ENCODE peak calls at places on chromosomes 16 and 17, in nine cellular contexts. Y is lung microvascular endothelial cell; S is GM13976; U is GM03348; D is NCI-H2081; V is activated CD8-positive, alpha-beta T cell treated with anti-CD3 and anti-CD28 coated beads for 36 hours; T is trophoblast cell; R is prostate gland; F is left colon. Z is an unnamed sample.

GRCh38 chr17:73798111-73798748 is 154.0 kb upstream of the SDK2 start:
- DNase-seq in T (no peak), F (no peak), Y (peak; percentile 10), U (peak; percentile 50), S (no peak), D (no peak), R (no peak), V (no peak), Z (no peak)

GRCh38 chr16:30186782-30187555 is 3.6 kb downstream of the CORO1A start:
- DNase-seq in R (peak; percentile 44), D (no peak), F (peak; percentile 93), Y (peak; percentile 70), S (peak; percentile 66), T (peak; percentile 48), V (peak; percentile 95), U (peak; percentile 46), Z (no peak)

GRCh38 chr17:75776399-75777242 is 8.0 kb upstream of the UNK start:
- DNase-seq in V (peak; percentile 47), Y (no peak), F (peak; percentile 20), D (no peak), R (no peak), S (no peak), T (peak; percentile 38), U (no peak), Z (peak; percentile 47)

GRCh38 chr16:386641-387156 is 4.9 kb upstream of the PGAP6 start:
- DNase-seq in D (no peak), S (no peak), Y (no peak), V (no peak), R (no peak), F (no peak), U (no peak), T (peak; percentile 41), Z (no peak)

GRCh38 chr17:30922235-30922993 is 669 bp downstream of the ADAP2 start:
- DNase-seq in V (peak; percentile 7), S (peak; percentile 64), F (peak; percentile 34), T (no peak), Y (no peak), D (no peak), U (peak; percentile 53), R (no peak), Z (no peak)

GRCh38 chr17:75777243-75777922 is 7.2 kb upstream of the UNK start:
- DNase-seq in Y (no peak), F (no peak), S (no peak), T (no peak), D (no peak), V (no peak), U (no peak), R (no peak), Z (no peak)

GRCh38 chr17:77644181-77644972 is 314.1 kb upstream of the TNRC6C start:
- DNase-seq in U (no peak), V (no peak), F (no peak), D (no peak), R (no peak), Y (no peak), S (no peak), T (no peak), Z (peak; percentile 52)

GRCh38 chr16:11181889-11182279 is 74.1 kb downstream of the SOCS1 start:
- DNase-seq in R (no peak), S (no peak), V (peak; percentile 59), T (no peak), Y (no peak), D (no peak), F (no peak), U (no peak), Z (no peak)

GRCh38 chr17:71441098-71441497 is 679.7 kb upstream of the SOX9 start:
- DNase-seq in V (no peak), Y (no peak), R (peak; percentile 8), S (no peak), F (no peak), U (peak; percentile 49), T (no peak), D (no peak), Z (no peak)

GRCh38 chr17:61862105-61862574 is 1.2 kb downstream of the BRIP1 start:
- DNase-seq in F (no peak), U (no peak), R (no peak), D (no peak), T (no peak), S (no peak), V (no peak), Y (no peak), Z (peak; percentile 11)

GRCh38 chr17:32126746-32127145 is 15.6 kb upstream of the RHOT1 start:
- DNase-seq in R (no peak), S (no peak), Y (no peak), U (no peak), V (no peak), F (no peak), T (no peak), D (no peak), Z (no peak)

GRCh38 chr17:3911271-3912053 is 4.8 kb downstream of the P2RX1 start:
- DNase-seq in S (peak; percentile 89), F (peak; percentile 50), D (no peak), T (no peak), R (no peak), Y (no peak), V (peak; percentile 95), U (no peak), Z (peak; percentile 88)

GRCh38 chr16:82987767-82988166 is 361.0 kb downstream of the CDH13 start:
- DNase-seq in V (no peak), U (peak; percentile 15), F (no peak), D (no peak), T (no peak), R (no peak), S (no peak), Y (peak; percentile 44), Z (no peak)

GRCh38 chr17:49016775-49017463 is 19.7 kb downstream of the IGF2BP1 start:
- DNase-seq in F (peak; percentile 63), T (no peak), Y (peak; percentile 54), V (no peak), D (peak; percentile 26), S (no peak), U (peak; percentile 84), R (peak; percentile 21), Z (peak; percentile 5)

GRCh38 chr17:76104896-76105231 is 1.3 kb upstream of the EXOC7 start:
- DNase-seq in U (no peak), R (no peak), V (no peak), S (no peak), D (no peak), T (no peak), F (no peak), Y (no peak), Z (no peak)

GRCh38 chr17:673200-673681 is 41.4 kb downstream of the VPS53 start:
- DNase-seq in U (no peak), Y (no peak), S (no peak), D (no peak), T (no peak), R (no peak), V (no peak), F (no peak), Z (no peak)

GRCh38 chr16:49048557-49048956 is 233.1 kb downstream of the CBLN1 start:
- DNase-seq in T (no peak), R (no peak), V (no peak), D (no peak), F (no peak), Y (peak; percentile 41), U (no peak), S (no peak), Z (no peak)

GRCh38 chr16:61261315-61261714 is 774.9 kb downstream of the CDH8 start:
- DNase-seq in T (no peak), S (no peak), F (no peak), V (no peak), R (no peak), D (no peak), Y (no peak), U (no peak), Z (no peak)

GRCh38 chr17:58281511-58282011 is 826 bp upstream of the MPO start:
- DNase-seq in D (no peak), Y (no peak), F (no peak), U (peak; percentile 6), T (peak; percentile 19), R (no peak), V (no peak), S (no peak), Z (peak; percentile 79)

GRCh38 chr17:56598471-56598870 is 5.0 kb downstream of the NOG start:
- DNase-seq in T (no peak), U (peak; percentile 50), D (no peak), F (no peak), S (no peak), Y (no peak), V (no peak), R (no peak), Z (no peak)

GRCh38 chr17:79874329-79874981 is 35.2 kb upstream of the CBX4 start:
- DNase-seq in Y (peak; percentile 46), T (no peak), F (no peak), S (peak; percentile 73), D (peak; percentile 9), U (peak; percentile 45), V (peak; percentile 54), R (no peak), Z (peak; percentile 28)

GRCh38 chr16:25109643-25110042 is 1.9 kb upstream of the LCMT1 start:
- DNase-seq in D (no peak), S (no peak), F (peak; percentile 66), Y (peak; percentile 89), V (no peak), R (no peak), T (peak; percentile 60), U (peak; percentile 78), Z (no peak)

GRCh38 chr16:67860589-67861398 is 12.1 kb upstream of the EDC4 start:
- DNase-seq in F (no peak), Y (no peak), R (no peak), U (peak; percentile 64), D (no peak), S (no peak), V (no peak), T (peak; percentile 58), Z (no peak)

GRCh38 chr16:2822158-2822495 is 5.1 kb downstream of the PRSS21 start:
- DNase-seq in Y (no peak), D (no peak), R (no peak), F (no peak), S (no peak), V (no peak), T (no peak), U (no peak), Z (no peak)

GRCh38 chr17:7633093-7633492 is 3.2 kb downstream of the SHBG start:
- DNase-seq in U (no peak), F (no peak), D (no peak), S (no peak), Y (no peak), V (no peak), T (no peak), R (no peak), Z (no peak)

GRCh38 chr17:52148969-52149351 is 9.6 kb downstream of the CA10 start:
- DNase-seq in U (no peak), F (no peak), Y (peak; percentile 90), D (peak; percentile 83), R (peak; percentile 60), S (no peak), T (no peak), V (no peak), Z (no peak)

GRCh38 chr16:8674413-8675022 is at the start of gene ABAT:
- DNase-seq in U (peak; percentile 100), Y (peak; percentile 84), F (peak; percentile 92), D (peak; percentile 85), V (peak; percentile 88), R (peak; percentile 95), S (peak; percentile 99), T (peak; percentile 84), Z (peak; percentile 67)

GRCh38 chr17:9924735-9925191 is 19.7 kb upstream of the RCVRN start:
- DNase-seq in F (no peak), T (peak; percentile 29), R (peak; percentile 42), Y (peak; percentile 69), U (peak; percentile 83), D (peak; percentile 41), V (no peak), S (peak; percentile 78), Z (peak; percentile 80)

GRCh38 chr16:28089992-28090365 is 26.5 kb upstream of the GSG1L start:
- DNase-seq in V (no peak), T (no peak), S (no peak), D (no peak), U (no peak), R (no peak), Y (no peak), F (no peak), Z (no peak)

GRCh38 chr17:49381033-49381432 is 19.0 kb upstream of the ZNF652 start:
- DNase-seq in F (no peak), R (no peak), Y (no peak), V (no peak), S (no peak), D (no peak), U (no peak), T (no peak), Z (no peak)

GRCh38 chr16:9049241-9049640 is 42.2 kb upstream of the HAPSTR1 start:
- DNase-seq in F (no peak), T (no peak), V (no peak), Y (no peak), R (no peak), S (no peak), D (no peak), U (peak; percentile 21), Z (no peak)

Z was measured in NCI-H2171 treated with DMSO at 0.1 percent for 48 hours.